ENCODE peak calls at places on chromosome 18, in five cellular contexts. H is Peyer's patch, T is GM23338, J is PC-9, L is adrenal gland. P is an unnamed sample.

GRCh38 chr18:26309283-26309682 is 83.0 kb downstream of the TAF4B start:
- DNase-seq in H (no peak), T (no peak), J (no peak), L (no peak), P (no peak)

GRCh38 chr18:7618821-7619410 is 51.8 kb downstream of the PTPRM start:
- DNase-seq in H (no peak), T (no peak), J (no peak), L (no peak), P (no peak)

GRCh38 chr18:10027031-10027430 is 113.2 kb downstream of the VAPA start:
- DNase-seq in H (no peak), T (no peak), J (no peak), L (no peak), P (no peak)

GRCh38 chr18:12907258-12907925 is 23.4 kb upstream of the PTPN2 start:
- DNase-seq in H (no peak), T (no peak), J (no peak), L (no peak), P (no peak)

GRCh38 chr18:10244341-10244740 is 210.1 kb upstream of the APCDD1 start:
- DNase-seq in H (no peak), T (no peak), J (no peak), L (no peak), P (no peak)

GRCh38 chr18:58264846-58265245 is 220.8 kb downstream of the NEDD4L start:
- DNase-seq in H (no peak), T (no peak), J (no peak), L (no peak), P (no peak)

GRCh38 chr18:33596178-33596854 is 18.3 kb downstream of the ASXL3 start:
- DNase-seq in H (no peak), T (no peak), J (no peak), L (no peak), P (no peak)

GRCh38 chr18:32695534-32695933 is 77.3 kb downstream of the KLHL14 start:
- DNase-seq in H (no peak), T (no peak), J (no peak), L (no peak), P (no peak)

GRCh38 chr18:52242711-52243110 is 97.3 kb upstream of the DCC start:
- DNase-seq in H (no peak), T (no peak), J (no peak), L (no peak), P (no peak)

GRCh38 chr18:35588995-35589394 is 7.5 kb downstream of the GALNT1 start:
- DNase-seq in H (no peak), T (peak; percentile 86), J (no peak), L (no peak), P (no peak)

GRCh38 chr18:9081940-9082339 is 20.6 kb upstream of the NDUFV2 start:
- DNase-seq in H (no peak), T (no peak), J (no peak), L (no peak), P (no peak)

GRCh38 chr18:6521804-6522418 is 107.2 kb upstream of the L3MBTL4 start:
- DNase-seq in H (no peak), T (peak; percentile 89), J (peak; percentile 30), L (peak; percentile 55), P (peak; percentile 18)

GRCh38 chr18:26040051-26040656 is 50.3 kb downstream of the SS18 start:
- DNase-seq in H (no peak), T (no peak), J (no peak), L (no peak), P (no peak)

GRCh38 chr18:75244336-75244735 is 33.7 kb downstream of the TSHZ1 start:
- DNase-seq in H (no peak), T (peak; percentile 62), J (no peak), L (peak; percentile 34), P (peak; percentile 27)

GRCh38 chr18:10122116-10122515 is 208.3 kb downstream of the VAPA start:
- DNase-seq in H (no peak), T (no peak), J (no peak), L (peak; percentile 34), P (no peak)

GRCh38 chr18:37425182-37425581 is 140.4 kb downstream of the CELF4 start:
- DNase-seq in H (no peak), T (no peak), J (no peak), L (no peak), P (peak; percentile 87)

GRCh38 chr18:75203456-75204261 is 5.3 kb downstream of the PTGR3 start:
- DNase-seq in H (no peak), T (no peak), J (no peak), L (no peak), P (no peak)

GRCh38 chr18:58927659-58928058 is 63.0 kb downstream of the ZNF532 start:
- DNase-seq in H (no peak), T (peak; percentile 57), J (no peak), L (no peak), P (no peak)

DNA sequence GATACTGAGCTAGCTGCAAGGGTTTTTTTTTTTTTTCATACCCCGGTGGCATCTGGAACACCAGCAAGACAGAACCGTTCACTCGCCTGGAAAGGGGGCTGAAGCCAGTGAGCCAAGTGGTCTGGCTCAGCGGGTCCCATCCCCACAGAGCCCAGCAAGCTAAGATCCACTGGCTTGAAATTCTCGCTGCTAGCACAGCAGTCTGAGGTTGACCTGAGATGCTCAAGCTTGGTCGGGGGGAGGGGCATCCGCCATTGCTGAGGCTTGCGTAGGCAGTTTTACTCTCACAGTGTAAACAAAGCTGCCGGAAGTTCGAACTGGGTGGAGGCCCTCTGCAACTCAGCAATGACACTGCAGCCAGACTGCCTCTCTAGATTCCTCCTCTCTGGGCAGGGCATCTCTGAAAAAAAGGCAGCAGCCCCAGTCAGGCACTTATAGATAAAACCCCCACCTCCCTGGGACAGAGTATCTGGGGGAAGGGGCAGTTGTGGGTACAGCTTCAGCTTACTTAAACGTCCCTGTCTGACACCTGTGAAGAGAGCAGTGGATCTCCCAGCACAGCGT is 5.1 kb upstream of the MIB1 start:
- DNase-seq in H (peak; percentile 78), T (peak; percentile 90), J (no peak), L (peak; percentile 10), P (no peak)
- H3K27ac ChIP-seq in H (peak overlapping the region; percentile 58), T (peak overlapping the region; percentile 90), J (no peak overlapping the region), L (no peak overlapping the region), P (no peak overlapping the region)

GRCh38 chr18:3238742-3239141 is 8.9 kb upstream of the MYL12A start:
- DNase-seq in H (no peak), T (no peak), J (no peak), L (no peak), P (no peak)
- TF ChIP-seq CTCF in H (peak; percentile 34), T (no peak), J (peak; percentile 29), L (no peak), P (peak; percentile 21)

GRCh38 chr18:48994044-48994651 is 43.4 kb upstream of the SMAD7 start:
- DNase-seq in H (no peak), T (no peak), J (no peak), L (peak; percentile 20), P (no peak)
- H3K27ac ChIP-seq in H (peak overlapping the region; percentile 71), T (no peak overlapping the region), J (no peak overlapping the region), L (peak overlapping the region; percentile 13), P (no peak overlapping the region)

DNA sequence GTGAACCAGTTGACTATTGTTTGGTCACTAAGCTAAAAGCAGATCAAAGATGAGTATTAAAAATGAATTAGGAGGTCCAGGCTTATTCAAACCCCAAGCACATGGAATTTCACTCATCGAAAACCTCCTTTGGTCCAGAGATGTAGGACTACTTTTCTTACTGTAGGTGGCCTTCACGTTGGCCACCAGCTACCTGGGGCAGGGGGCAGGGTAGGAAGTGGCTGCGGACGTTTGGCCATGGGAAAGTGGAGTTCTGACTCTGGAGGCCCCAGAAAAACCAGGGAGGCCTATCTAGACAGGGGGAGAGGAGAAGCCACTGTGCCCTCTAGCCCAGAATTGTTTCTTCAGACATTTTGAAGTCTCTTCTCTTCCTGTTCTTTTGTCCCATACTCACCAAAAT is 31.8 kb upstream of the CABLES1 start:
- DNase-seq in H (no peak), T (no peak), J (no peak), L (no peak), P (no peak)
- TF ChIP-seq CTCF in H (no peak), T (no peak), J (no peak), L (no peak), P (no peak)